ENCODE peak calls at places on chromosomes 12 and 14, in nine cellular contexts. I is left ventricle myocardium inferior, T is lower leg skin, E is stomach, H is astrocyte of the cerebellum, D is cardiac muscle cell, J is mucosa of descending colon, Y is GM12865, V is psoas muscle. A is an unnamed sample.

GRCh38 chr12:39103552-39104165 is 198.3 kb upstream of the CPNE8 start:
- DNase-seq in I (no peak), T (peak), E (no peak), H (peak), D (peak), J (peak), Y (peak), V (no peak), A (peak)

GRCh38 chr12:100755186-100755585 is 39.4 kb upstream of the ANO4 start:
- DNase-seq in I (no peak), T (no peak), E (no peak), H (no peak), D (no peak), J (no peak), Y (no peak), V (no peak), A (no peak)

GRCh38 chr12:104604070-104604994 is 147.6 kb downstream of the CHST11 start:
- DNase-seq in I (peak), T (peak), E (peak), H (peak), D (peak), J (peak), Y (peak), V (peak), A (peak)

GRCh38 chr12:25755681-25756260 is 202.7 kb upstream of the LMNTD1 start:
- DNase-seq in I (no peak), T (no peak), E (no peak), H (no peak), D (peak), J (no peak), Y (no peak), V (no peak), A (no peak)

GRCh38 chr14:68621400-68622365 is 171.2 kb downstream of the ZFP36L1 start:
- DNase-seq in I (peak), T (peak), E (no peak), H (peak), D (peak), J (no peak), Y (no peak), V (no peak), A (peak)

GRCh38 chr12:55929306-55929791 is 1.6 kb upstream of the DGKA start:
- DNase-seq in I (no peak), T (no peak), E (peak), H (no peak), D (no peak), J (peak), Y (peak), V (no peak), A (no peak)

GRCh38 chr12:95215925-95216324 is 1.3 kb downstream of the FGD6 start:
- DNase-seq in I (no peak), T (no peak), E (no peak), H (peak), D (peak), J (no peak), Y (peak), V (no peak), A (peak)

GRCh38 chr14:61512026-61512425 is 183.3 kb upstream of the HIF1A start:
- DNase-seq in I (no peak), T (no peak), E (no peak), H (no peak), D (peak), J (no peak), Y (no peak), V (no peak), A (no peak)

GRCh38 chr14:99757331-99758070 is 35.7 kb upstream of the EML1 start:
- DNase-seq in I (no peak), T (no peak), E (no peak), H (peak), D (peak), J (no peak), Y (no peak), V (no peak), A (peak)

GRCh38 chr12:92134638-92135274 is 10.9 kb downstream of the BTG1 start:
- DNase-seq in I (no peak), T (no peak), E (no peak), H (peak), D (no peak), J (no peak), Y (peak), V (no peak), A (peak)

GRCh38 chr12:115010324-115010995 is 326.5 kb upstream of the TBX3 start:
- DNase-seq in I (no peak), T (no peak), E (no peak), H (no peak), D (no peak), J (no peak), Y (peak), V (no peak), A (no peak)

GRCh38 chr14:30974628-30975027 is 50.8 kb upstream of the AP4S1 start:
- DNase-seq in I (no peak), T (no peak), E (no peak), H (no peak), D (peak), J (no peak), Y (no peak), V (no peak), A (no peak)

GRCh38 chr12:54328595-54329337 is 3.8 kb downstream of the COPZ1 start:
- DNase-seq in I (no peak), T (no peak), E (no peak), H (no peak), D (no peak), J (no peak), Y (no peak), V (no peak), A (no peak)

GRCh38 chr14:102900631-102901571 is 21.6 kb upstream of the AMN start:
- DNase-seq in I (no peak), T (no peak), E (no peak), H (no peak), D (no peak), J (no peak), Y (peak), V (no peak), A (no peak)

GRCh38 chr12:47604474-47604873 is 101.4 kb downstream of the RPAP3 start:
- DNase-seq in I (no peak), T (no peak), E (no peak), H (no peak), D (peak), J (no peak), Y (no peak), V (no peak), A (peak)

GRCh38 chr12:120598674-120599463 is 17.7 kb upstream of the POP5 start:
- DNase-seq in I (no peak), T (no peak), E (peak), H (no peak), D (peak), J (no peak), Y (no peak), V (no peak), A (peak)

GRCh38 chr12:12070674-12071661 is at the start of gene BCL2L14:
- DNase-seq in I (no peak), T (no peak), E (no peak), H (no peak), D (no peak), J (peak), Y (peak), V (no peak), A (no peak)

GRCh38 chr14:66284346-66284745 is 201.8 kb upstream of the CCDC196 start:
- DNase-seq in I (no peak), T (no peak), E (no peak), H (no peak), D (peak), J (no peak), Y (no peak), V (no peak), A (peak)

GRCh38 chr12:57011438-57012424 is 4.6 kb downstream of the TAC3 start:
- DNase-seq in I (no peak), T (no peak), E (no peak), H (no peak), D (no peak), J (no peak), Y (peak), V (no peak), A (no peak)

GRCh38 chr12:63919758-63920157 is 75.3 kb downstream of the SRGAP1 start:
- DNase-seq in I (no peak), T (no peak), E (no peak), H (no peak), D (no peak), J (no peak), Y (no peak), V (no peak), A (peak)

DNA sequence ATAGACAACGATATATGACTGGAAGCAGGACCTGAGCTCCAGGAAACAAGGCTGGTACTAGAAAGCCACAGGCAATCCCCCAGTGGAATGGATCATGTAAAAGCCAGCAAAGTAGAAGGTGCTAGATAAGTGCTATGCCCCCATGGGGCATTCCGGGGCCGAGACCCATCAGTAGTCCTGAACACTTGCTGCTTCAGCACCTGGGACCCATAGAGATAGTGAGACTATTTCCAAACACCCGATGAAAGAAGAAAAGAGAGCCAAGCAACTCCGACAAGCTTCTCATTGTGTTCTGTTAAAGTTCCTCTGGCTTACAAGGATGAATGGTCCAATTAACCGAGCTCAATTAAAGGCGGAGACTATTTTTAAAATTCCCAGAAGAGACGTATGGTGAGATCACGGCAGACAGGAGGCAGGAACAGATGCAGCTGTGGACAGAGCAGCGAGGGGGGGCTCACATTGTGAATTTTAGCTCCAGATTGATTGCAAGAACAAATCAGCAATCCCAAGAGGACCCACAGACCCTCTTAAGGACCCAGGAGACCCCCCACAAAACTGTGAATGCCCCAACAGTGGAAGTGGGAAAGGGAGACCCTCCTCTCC is 142.5 kb upstream of the OVCH1 start:
- DNase-seq in I (peak), T (no peak), E (no peak), H (no peak), D (peak), J (no peak), Y (no peak), V (no peak), A (no peak)
- H3K4me3 ChIP-seq in I (peak), T (no peak), E (no peak), H (no peak), D (no peak), J (no peak), Y (no peak), V (peak), A (no peak)

GRCh38 chr14:45658917-45659299 is 405.9 kb upstream of the MIS18BP1 start:
- DNase-seq in I (no peak), T (no peak), E (no peak), H (no peak), D (no peak), J (no peak), Y (no peak), V (no peak), A (no peak)

GRCh38 chr14:45664668-45665356 is 411.8 kb upstream of the MIS18BP1 start:
- DNase-seq in I (no peak), T (no peak), E (no peak), H (no peak), D (no peak), J (no peak), Y (no peak), V (no peak), A (no peak)
- TF ChIP-seq CTCF in I (no peak), T (no peak), E (no peak), H (no peak), D (no peak), J (no peak), Y (no peak), V (no peak), A (no peak)

DNA sequence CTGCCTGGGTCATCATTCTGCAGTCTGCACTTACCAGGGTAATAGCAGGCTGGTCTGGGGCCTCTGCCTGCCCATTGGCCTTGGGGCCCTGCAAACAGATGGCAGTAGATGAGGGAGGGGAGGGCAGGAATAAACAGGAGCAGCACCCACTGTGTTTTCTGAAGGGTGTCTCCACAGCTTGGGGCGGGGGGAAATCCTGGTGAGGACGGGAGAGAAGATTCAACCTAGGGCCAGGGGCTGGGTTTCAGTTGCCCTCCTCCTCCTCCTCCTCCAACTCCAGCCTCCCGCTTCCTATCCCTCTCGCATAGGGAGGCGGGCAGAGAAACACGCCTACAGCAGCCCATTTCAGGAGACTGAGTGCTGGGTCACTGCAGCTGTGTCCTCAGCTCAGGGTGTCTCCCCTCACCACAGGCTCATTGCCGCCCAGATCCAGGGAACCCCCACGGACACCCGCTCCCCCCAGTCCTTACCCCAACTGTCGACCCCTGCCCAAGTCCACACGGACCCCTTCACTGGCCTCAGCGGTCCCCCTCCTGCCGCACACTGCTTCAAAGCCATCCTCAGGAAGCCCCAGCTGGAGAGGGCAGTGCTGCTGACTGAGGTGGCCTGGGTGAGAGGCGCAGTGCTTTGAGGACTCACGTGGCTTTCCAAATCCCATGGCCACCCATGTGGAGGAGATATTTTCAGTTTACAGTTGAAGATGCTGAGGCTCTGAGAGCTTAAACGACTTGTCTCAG is 9.1 kb upstream of the KRT80 start:
- DNase-seq in I (peak), T (no peak), E (no peak), H (no peak), D (no peak), J (no peak), Y (no peak), V (no peak), A (no peak)
- H3K4me3 ChIP-seq in I (no peak), T (no peak), E (no peak), H (no peak), D (no peak), J (no peak), Y (no peak), V (no peak), A (no peak)

DNA sequence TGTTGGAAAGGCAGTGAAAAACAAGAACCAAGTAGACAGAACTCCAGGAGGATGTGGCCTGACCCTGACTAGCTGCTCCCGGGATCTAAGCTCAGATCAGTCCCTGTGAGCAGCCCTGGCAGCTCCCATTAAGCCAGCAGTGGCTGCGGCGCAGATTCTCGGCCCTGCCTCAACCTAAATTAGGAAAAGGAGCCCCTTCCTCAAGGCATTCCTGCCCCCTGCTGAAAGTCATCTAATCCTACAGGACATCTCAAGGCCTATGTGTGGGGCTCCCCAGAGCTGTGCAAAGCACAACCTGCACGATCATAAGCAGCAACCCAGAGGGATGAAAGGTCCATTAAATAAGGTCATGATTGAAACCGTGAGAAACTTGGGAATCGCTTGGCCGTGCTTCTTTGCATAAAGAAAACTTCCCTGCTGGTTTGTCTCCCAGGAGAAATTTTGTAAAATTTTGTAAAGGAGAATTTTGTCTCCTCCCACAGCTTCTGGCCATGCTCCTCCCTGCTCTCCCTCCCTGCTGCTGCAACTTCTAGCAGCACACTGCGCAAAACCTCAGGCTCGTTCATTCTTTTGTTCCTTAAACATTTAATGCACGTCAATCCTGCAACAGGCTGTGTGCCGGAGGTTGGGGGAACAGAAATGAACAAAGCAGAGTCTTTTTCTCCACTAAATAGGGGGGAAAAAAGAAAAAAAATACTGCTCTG is 96.6 kb upstream of the SLC35F4 start:
- DNase-seq in I (no peak), T (no peak), E (no peak), H (no peak), D (no peak), J (no peak), Y (no peak), V (no peak), A (no peak)
- TF ChIP-seq CTCF in I (no peak), T (no peak), E (no peak), H (no peak), D (no peak), J (no peak), Y (no peak), V (no peak), A (no peak)

DNA sequence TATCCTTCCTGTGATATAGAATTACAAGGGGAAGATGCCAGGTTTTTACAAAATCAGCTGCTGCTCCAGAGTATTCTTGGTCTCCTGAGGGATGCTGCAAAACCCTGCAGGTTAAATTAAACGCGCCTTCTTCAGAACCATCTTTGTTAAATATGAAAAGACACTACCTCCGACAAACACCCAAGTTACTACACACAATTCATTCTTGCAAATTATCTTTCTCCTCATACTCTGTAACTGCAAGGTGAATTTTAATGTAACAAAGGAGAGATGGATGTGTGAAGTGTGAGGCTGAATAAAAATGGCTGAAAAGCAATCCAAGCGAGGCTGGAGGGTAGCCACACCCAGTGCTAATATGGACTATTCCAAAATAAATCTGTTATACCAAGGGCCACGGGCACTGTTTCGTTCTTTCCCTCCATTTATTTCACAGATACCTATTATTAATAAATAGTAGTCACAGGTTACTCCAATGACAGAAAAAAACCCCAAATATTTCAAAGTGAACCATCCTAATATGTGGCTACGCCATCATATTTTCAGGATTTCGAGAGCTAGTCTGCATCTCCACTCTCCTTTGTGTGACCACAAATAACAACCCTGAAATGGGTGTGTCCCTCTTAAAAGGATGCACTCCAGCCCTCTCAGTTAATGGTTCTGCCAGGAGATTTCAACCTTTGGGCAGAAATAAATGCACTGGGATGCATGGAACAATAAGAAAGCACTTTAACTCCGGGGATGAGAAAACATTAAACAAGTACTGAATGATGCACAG is 53.0 kb upstream of the CCDC175 start:
- DNase-seq in I (no peak), T (no peak), E (no peak), H (no peak), D (no peak), J (no peak), Y (no peak), V (no peak), A (no peak)
- H3K4me3 ChIP-seq in I (no peak), T (no peak), E (no peak), H (no peak), D (no peak), J (no peak), Y (no peak), V (no peak), A (no peak)